ENCODE peak calls at places on chromosomes 1 and 21, in six cellular contexts. V is omental fat pad, P is cardiac fibroblast, E is suprapubic skin, J is fibroblast of lung, Y is AG09309. C is an unnamed sample.
A peak's percentile ranks its signal among the peaks of the same experiment; 100 is the strongest.

GRCh38 chr1:107147813-107148212 is 7.0 kb downstream of the NTNG1 start:
- DNase-seq in V (no peak), P (no peak), E (no peak), J (no peak), Y (no peak), C (no peak)

GRCh38 chr1:155140630-155140953 is 261 bp upstream of the DPM3 start:
- DNase-seq in V (no peak), P (no peak), E (no peak), J (no peak), Y (no peak), C (no peak)

GRCh38 chr1:7447093-7447492 is 324.0 kb upstream of the VAMP3 start:
- DNase-seq in V (no peak), P (no peak), E (no peak), J (no peak), Y (no peak), C (no peak)

GRCh38 chr1:39167632-39168209 is 36.8 kb upstream of the MACF1 start:
- DNase-seq in V (no peak), P (peak; percentile 65), E (no peak), J (peak; percentile 67), Y (no peak), C (no peak)

GRCh38 chr1:228867093-228867950 is 132.0 kb downstream of the RHOU start:
- DNase-seq in V (no peak), P (no peak), E (no peak), J (peak; percentile 11), Y (no peak), C (no peak)

GRCh38 chr1:43622471-43622870 is 27.5 kb upstream of the KDM4A start:
- DNase-seq in V (no peak), P (peak; percentile 23), E (no peak), J (peak; percentile 21), Y (no peak), C (no peak)

GRCh38 chr1:243837907-243838546 is 12.0 kb downstream of the AKT3 start:
- DNase-seq in V (no peak), P (no peak), E (no peak), J (no peak), Y (no peak), C (no peak)

GRCh38 chr1:85059563-85059962 is 11.3 kb upstream of the MCOLN3 start:
- DNase-seq in V (no peak), P (no peak), E (no peak), J (no peak), Y (no peak), C (no peak)

GRCh38 chr1:230698130-230698529 is 15.8 kb downstream of the AGT start:
- DNase-seq in V (no peak), P (no peak), E (no peak), J (no peak), Y (no peak), C (no peak)

GRCh38 chr1:155125511-155125945 is 2.1 kb upstream of the EFNA1 start:
- DNase-seq in V (no peak), P (no peak), E (no peak), J (no peak), Y (no peak), C (no peak)

GRCh38 chr1:167374014-167374413 is 144.3 kb downstream of the CD247 start:
- DNase-seq in V (no peak), P (no peak), E (no peak), J (no peak), Y (no peak), C (no peak)

GRCh38 chr1:92410706-92411105 is 76.0 kb downstream of the GFI1 start:
- DNase-seq in V (no peak), P (no peak), E (no peak), J (no peak), Y (no peak), C (no peak)

GRCh38 chr1:31815752-31816484 is at the start of gene SPOCD1:
- DNase-seq in V (peak; percentile 48), P (peak; percentile 90), E (peak; percentile 88), J (peak; percentile 65), Y (no peak), C (peak; percentile 49)

GRCh38 chr1:101043776-101044175 is 18.2 kb upstream of the DPH5 start:
- DNase-seq in V (no peak), P (peak; percentile 57), E (no peak), J (peak; percentile 71), Y (peak; percentile 25), C (no peak)

GRCh38 chr1:174068000-174068399 is 45.8 kb upstream of the RC3H1 start:
- DNase-seq in V (no peak), P (peak; percentile 31), E (no peak), J (peak; percentile 41), Y (no peak), C (no peak)

GRCh38 chr1:240031009-240031408 is 60.7 kb upstream of the FMN2 start:
- DNase-seq in V (no peak), P (peak; percentile 95), E (no peak), J (peak; percentile 98), Y (peak; percentile 92), C (no peak)

GRCh38 chr1:78036450-78036849 is 9.3 kb upstream of the GIPC2 start:
- DNase-seq in V (no peak), P (no peak), E (no peak), J (no peak), Y (no peak), C (no peak)

GRCh38 chr1:43853161-43853921 is 80.3 kb upstream of the ARTN start:
- DNase-seq in V (no peak), P (peak; percentile 83), E (no peak), J (peak; percentile 89), Y (peak; percentile 56), C (no peak)

GRCh38 chr1:89598450-89599331 is 34.2 kb upstream of the LRRC8C start:
- DNase-seq in V (no peak), P (peak; percentile 66), E (no peak), J (no peak), Y (no peak), C (peak; percentile 22)

GRCh38 chr1:228875741-228876140 is 140.5 kb downstream of the RHOU start:
- DNase-seq in V (no peak), P (no peak), E (no peak), J (no peak), Y (no peak), C (no peak)

GRCh38 chr1:2596530-2597333 is 10.2 kb downstream of the PRXL2B start:
- DNase-seq in V (no peak), P (no peak), E (peak; percentile 57), J (no peak), Y (no peak), C (no peak)

GRCh38 chr21:46051379-46051770 is 46.5 kb upstream of the COL6A2 start:
- DNase-seq in V (no peak), P (no peak), E (no peak), J (no peak), Y (no peak), C (no peak)

GRCh38 chr1:8133657-8134430 is 107.7 kb upstream of the ERRFI1 start:
- DNase-seq in V (no peak), P (peak; percentile 97), E (peak; percentile 83), J (peak; percentile 98), Y (peak; percentile 70), C (no peak)

GRCh38 chr1:215568287-215568692 is 1.2 kb downstream of the KCTD3 start:
- DNase-seq in V (no peak), P (peak; percentile 70), E (no peak), J (peak; percentile 60), Y (peak; percentile 29), C (no peak)

GRCh38 chr1:86245566-86246190 is 89.1 kb upstream of the COL24A1 start:
- DNase-seq in V (no peak), P (no peak), E (no peak), J (peak; percentile 66), Y (no peak), C (no peak)

GRCh38 chr1:181021811-181022434 is 747 bp downstream of the STX6 start:
- DNase-seq in V (no peak), P (peak; percentile 86), E (peak; percentile 75), J (peak; percentile 76), Y (no peak), C (no peak)

GRCh38 chr1:54365847-54366246 is 40.3 kb downstream of the SSBP3 start:
- DNase-seq in V (no peak), P (no peak), E (no peak), J (no peak), Y (no peak), C (no peak)

GRCh38 chr1:86504895-86505625 is 36.3 kb downstream of the CLCA1 start:
- DNase-seq in V (no peak), P (no peak), E (no peak), J (peak; percentile 55), Y (peak; percentile 50), C (no peak)

GRCh38 chr1:46248122-46248920 is 758 bp downstream of the RAD54L start:
- DNase-seq in V (no peak), P (peak; percentile 28), E (peak; percentile 66), J (peak; percentile 8), Y (no peak), C (no peak)
- TF ChIP-seq CTCF in V (no peak), P (peak; percentile 9), E (no peak), J (no peak), Y (no peak), C (no peak)

DNA sequence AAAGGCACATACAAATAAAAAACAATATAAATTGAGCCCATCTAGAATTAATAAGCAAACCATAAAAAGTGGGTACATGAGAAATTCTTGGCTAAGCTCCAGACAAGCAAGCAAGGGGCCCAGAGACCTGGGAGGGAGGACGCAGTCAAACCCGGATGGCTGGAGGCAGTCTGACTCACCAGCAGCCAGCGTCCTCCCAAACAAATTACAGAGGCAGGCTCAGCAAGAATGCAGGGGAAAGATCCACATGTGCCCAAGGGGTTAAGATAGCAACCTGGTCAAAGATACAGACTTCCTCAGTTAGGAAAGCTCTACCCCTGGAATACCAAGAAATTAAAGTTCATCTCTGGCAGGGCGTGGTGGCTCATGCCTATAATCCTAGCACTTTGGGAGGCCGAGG is 7.4 kb upstream of the TIAM1 start:
- DNase-seq in V (no peak), P (peak; percentile 51), E (no peak), J (peak; percentile 67), Y (no peak), C (no peak)
- TF ChIP-seq CTCF in V (no peak), P (no peak), E (no peak), J (no peak), Y (no peak), C (no peak)

GRCh38 chr1:14095001-14095400 is 395.0 kb downstream of the PRDM2 start:
- DNase-seq in V (no peak), P (no peak), E (no peak), J (peak; percentile 6), Y (no peak), C (no peak)
- TF ChIP-seq CTCF in V (no peak), P (peak; percentile 3), E (peak; percentile 9), J (peak; percentile 33), Y (peak; percentile 45), C (peak; percentile 44)

DNA sequence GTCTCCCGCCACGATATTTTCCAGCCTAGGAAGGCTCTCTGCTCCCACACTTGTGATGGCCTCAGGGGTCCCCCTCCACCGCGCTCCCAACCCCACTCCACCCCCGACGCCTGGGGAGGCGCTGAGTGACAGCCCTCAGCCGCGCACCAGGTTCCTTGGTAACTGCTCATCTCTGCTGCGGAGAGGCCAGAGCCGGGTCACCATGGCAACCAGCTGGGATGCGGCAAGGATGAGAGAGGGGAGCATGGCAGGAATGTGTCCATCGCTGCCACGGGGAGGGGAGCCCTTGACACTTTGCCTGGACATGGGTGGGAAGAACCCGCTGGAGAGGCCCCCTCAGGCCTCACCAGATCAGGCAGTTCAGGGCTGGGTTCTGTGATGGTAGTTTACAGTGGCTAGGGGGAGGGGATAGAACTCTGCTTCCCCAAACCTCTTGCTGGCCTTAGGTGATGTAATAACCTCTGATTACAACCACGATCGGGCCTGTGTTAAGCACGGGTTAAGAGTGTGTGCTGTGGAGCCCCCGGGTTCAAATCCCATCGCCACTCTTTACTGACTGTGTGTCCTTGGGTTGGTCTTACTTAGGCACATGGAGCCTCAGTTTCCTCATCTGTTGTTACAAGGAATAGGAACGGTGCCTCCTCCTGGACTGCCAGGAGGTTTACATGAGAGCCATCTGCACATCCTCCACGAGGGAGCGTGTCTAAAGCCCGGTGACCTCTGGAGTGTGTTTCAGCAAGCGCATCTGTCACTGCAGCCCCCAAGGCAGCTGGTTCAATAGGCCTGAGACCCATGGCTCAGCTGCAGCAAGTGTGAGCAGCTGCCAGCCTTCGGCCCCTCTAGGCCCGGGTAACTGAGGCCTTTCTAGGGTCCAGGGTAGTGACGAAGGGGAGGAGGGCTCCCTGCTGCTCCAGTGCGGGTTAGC is 6.3 kb downstream of the KIF17 start:
- DNase-seq in V (no peak), P (no peak), E (no peak), J (no peak), Y (no peak), C (no peak)
- TF ChIP-seq CTCF in V (no peak), P (no peak), E (no peak), J (no peak), Y (no peak), C (no peak)